ENCODE peak calls at places on chromosomes 3 and 15, in six cellular contexts. T, D, P, E, J and M are unnamed samples.

GRCh38 chr3:108312656-108313055 is 16.3 kb downstream of the HHLA2 start:
- DNase-seq in T (no peak), D (peak; percentile 72), P (no peak), E (no peak), J (no peak), M (no peak)

GRCh38 chr3:30680789-30681188 is 74.4 kb downstream of the TGFBR2 start:
- DNase-seq in T (no peak), D (no peak), P (peak; percentile 40), E (peak; percentile 21), J (no peak), M (no peak)

GRCh38 chr3:185216587-185216918 is 37.3 kb downstream of the EHHADH start:
- DNase-seq in T (no peak), D (peak; percentile 42), P (no peak), E (no peak), J (no peak), M (no peak)

GRCh38 chr3:11434017-11434526 is 161.9 kb downstream of the ATG7 start:
- DNase-seq in T (no peak), D (peak; percentile 90), P (peak; percentile 55), E (peak; percentile 32), J (no peak), M (peak; percentile 39)

GRCh38 chr3:148723591-148723990 is 25.9 kb downstream of the AGTR1 start:
- DNase-seq in T (no peak), D (peak; percentile 71), P (no peak), E (no peak), J (peak; percentile 14), M (no peak)

GRCh38 chr3:46882377-46883015 is 5.0 kb downstream of the PTH1R start:
- DNase-seq in T (no peak), D (peak; percentile 82), P (no peak), E (no peak), J (no peak), M (no peak)

GRCh38 chr15:88658972-88659931 is 20.4 kb downstream of the ISG20 start:
- DNase-seq in T (no peak), D (peak; percentile 55), P (no peak), E (no peak), J (no peak), M (no peak)

GRCh38 chr3:55858302-55858701 is 371.2 kb upstream of the WNT5A start:
- DNase-seq in T (no peak), D (peak; percentile 9), P (no peak), E (no peak), J (no peak), M (no peak)

GRCh38 chr15:78415284-78415683 is 22.7 kb upstream of the IREB2 start:
- DNase-seq in T (no peak), D (peak; percentile 76), P (no peak), E (no peak), J (peak; percentile 47), M (no peak)

GRCh38 chr15:62020576-62021160 is 39.6 kb downstream of the VPS13C start:
- DNase-seq in T (no peak), D (peak; percentile 9), P (no peak), E (no peak), J (no peak), M (no peak)

GRCh38 chr3:149613988-149614387 is 43.8 kb downstream of the WWTR1 start:
- DNase-seq in T (no peak), D (no peak), P (no peak), E (no peak), J (no peak), M (no peak)

GRCh38 chr3:81643721-81644120 is 117.7 kb downstream of the GBE1 start:
- DNase-seq in T (no peak), D (peak; percentile 19), P (no peak), E (no peak), J (no peak), M (no peak)

GRCh38 chr15:98403169-98403568 is 245.2 kb upstream of the IGF1R start:
- DNase-seq in T (no peak), D (no peak), P (no peak), E (no peak), J (no peak), M (no peak)

GRCh38 chr3:105465251-105465853 is 98.6 kb downstream of the ALCAM start:
- DNase-seq in T (no peak), D (no peak), P (no peak), E (no peak), J (no peak), M (no peak)

GRCh38 chr3:172370434-172370833 is 77.8 kb downstream of the GHSR start:
- DNase-seq in T (no peak), D (no peak), P (no peak), E (no peak), J (no peak), M (no peak)

GRCh38 chr15:77581896-77582569 is 50.7 kb downstream of the LINGO1 start:
- DNase-seq in T (no peak), D (no peak), P (no peak), E (no peak), J (no peak), M (no peak)

GRCh38 chr15:98501632-98502031 is 146.7 kb upstream of the IGF1R start:
- DNase-seq in T (no peak), D (no peak), P (no peak), E (no peak), J (no peak), M (no peak)

GRCh38 chr3:142273501-142273900 is 48.1 kb upstream of the GK5 start:
- DNase-seq in T (no peak), D (no peak), P (no peak), E (no peak), J (no peak), M (no peak)

GRCh38 chr3:96467639-96468038 is 346.8 kb upstream of the EPHA6 start:
- DNase-seq in T (no peak), D (no peak), P (no peak), E (no peak), J (no peak), M (no peak)

GRCh38 chr3:178340523-178340922 is 195.7 kb upstream of the KCNMB2 start:
- DNase-seq in T (no peak), D (no peak), P (no peak), E (no peak), J (no peak), M (no peak)

GRCh38 chr15:34271493-34271892 is 46.7 kb downstream of the EMC4 start:
- DNase-seq in T (no peak), D (peak; percentile 63), P (no peak), E (no peak), J (no peak), M (peak; percentile 26)

GRCh38 chr15:100093211-100094126 is 248.3 kb downstream of the ADAMTS17 start:
- DNase-seq in T (no peak), D (no peak), P (no peak), E (no peak), J (no peak), M (no peak)

GRCh38 chr3:14663396-14663795 is 11.5 kb upstream of the C3orf20 start:
- DNase-seq in T (no peak), D (no peak), P (no peak), E (no peak), J (no peak), M (no peak)

GRCh38 chr3:43215684-43216336 is 70.5 kb upstream of the SNRK start:
- DNase-seq in T (no peak), D (no peak), P (no peak), E (no peak), J (peak; percentile 3), M (no peak)

DNA sequence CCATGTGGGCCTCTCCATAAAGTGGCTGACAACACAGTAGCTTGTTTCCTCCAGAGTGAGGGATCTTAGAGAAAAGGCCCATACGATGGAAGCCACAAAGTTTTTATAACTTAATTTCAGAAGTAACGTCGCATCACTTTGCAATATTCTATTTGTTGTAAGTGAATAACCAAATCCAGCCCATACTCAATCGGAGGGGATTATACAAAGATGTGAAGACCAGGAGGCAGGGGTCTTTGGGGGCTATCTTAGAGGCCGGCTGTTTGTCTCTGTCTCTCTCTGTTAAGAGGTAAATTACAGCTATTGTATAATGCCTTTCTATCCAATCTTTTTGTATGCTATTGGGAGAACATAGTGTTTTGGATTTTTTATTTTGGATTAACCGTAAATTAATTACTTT is 9.1 kb downstream of the ARIH1 start:
- DNase-seq in T (no peak), D (no peak), P (no peak), E (no peak), J (no peak), M (no peak)
- H3K4me3 ChIP-seq in T (no peak overlapping the region), D (no peak overlapping the region), P (no peak overlapping the region), E (no peak overlapping the region), J (no peak overlapping the region), M (no peak overlapping the region)

GRCh38 chr15:47888721-47889120 is 171.4 kb downstream of the SEMA6D start:
- DNase-seq in T (no peak), D (no peak), P (no peak), E (no peak), J (no peak), M (no peak)

GRCh38 chr15:47885921-47886320 is 168.6 kb downstream of the SEMA6D start:
- DNase-seq in T (no peak), D (no peak), P (no peak), E (no peak), J (no peak), M (no peak)

DNA sequence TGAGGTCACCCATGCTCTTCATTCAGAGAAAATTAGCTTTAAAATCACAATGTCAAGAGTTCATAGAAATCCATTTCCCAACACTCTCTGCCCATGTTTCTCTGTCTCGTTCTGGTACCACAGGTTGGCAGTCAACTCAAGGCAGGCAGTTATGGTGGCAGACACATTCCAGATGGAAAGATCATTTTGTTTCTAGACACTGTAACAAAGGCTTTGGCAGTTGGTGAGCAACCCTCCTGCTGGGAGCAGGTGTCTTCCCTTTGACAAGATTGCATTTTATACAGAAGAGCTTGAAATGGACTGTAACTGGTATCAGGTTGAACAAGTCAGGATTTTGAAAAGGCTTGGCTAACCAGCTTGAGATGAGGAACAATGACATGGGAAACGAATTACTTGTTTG is 169.9 kb downstream of the SEMA6D start:
- DNase-seq in T (no peak), D (no peak), P (no peak), E (no peak), J (no peak), M (no peak)
- H3K9me3 ChIP-seq in T (no peaks in the 10 kb centered on the region), D (no peaks in the 10 kb centered on the region), P (no peaks in the 10 kb centered on the region), E (no peaks in the 10 kb centered on the region), J (no peaks in the 10 kb centered on the region), M (no peaks in the 10 kb centered on the region)

DNA sequence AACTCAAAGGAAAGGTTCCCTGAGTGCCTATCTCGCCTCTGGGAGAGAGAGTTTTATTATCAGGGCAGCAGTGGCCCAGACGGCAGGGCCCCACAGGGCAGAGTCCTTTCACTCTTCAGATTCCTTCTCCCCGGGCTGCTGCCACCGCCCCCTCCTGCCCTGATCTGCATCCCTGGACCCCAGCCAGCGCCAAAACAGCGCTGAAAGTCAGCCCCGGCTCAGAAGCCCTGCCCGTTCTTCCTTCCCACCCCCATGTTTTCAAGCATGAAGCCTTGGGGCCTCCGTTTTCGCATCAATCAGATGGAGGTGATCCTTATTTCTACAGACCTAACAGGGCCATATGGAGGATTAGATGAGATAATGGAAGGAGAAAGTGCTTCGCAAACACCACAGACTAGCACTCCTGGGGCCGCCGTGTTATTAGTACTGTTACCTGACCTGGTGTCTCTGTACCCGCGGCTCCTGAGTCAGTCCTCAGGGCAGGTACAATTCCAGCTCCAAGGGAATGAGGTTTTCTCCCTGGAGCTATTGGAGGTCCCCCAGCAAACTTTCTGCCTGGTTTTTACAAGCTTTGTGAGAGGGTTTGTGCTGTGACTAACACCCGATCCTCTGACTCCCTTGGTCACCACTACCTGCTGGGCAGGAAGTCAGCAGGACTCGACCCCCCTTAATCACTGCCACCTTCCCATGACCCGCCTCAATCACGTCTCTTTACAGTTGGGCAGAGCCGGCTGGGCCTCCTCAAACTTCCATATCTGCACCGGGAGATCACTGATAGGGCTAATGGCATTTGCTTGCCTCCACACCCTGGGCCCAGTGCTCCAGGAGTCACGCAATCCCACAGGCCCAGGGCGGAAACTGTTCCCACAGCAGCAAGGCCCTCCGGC is 39.5 kb upstream of the TSEN2 start:
- DNase-seq in T (no peak), D (peak; percentile 37), P (no peak), E (peak; percentile 45), J (peak; percentile 32), M (no peak)
- H3K4me3 ChIP-seq in T (no peak overlapping the region), D (no peak overlapping the region), P (no peak overlapping the region), E (no peak overlapping the region), J (no peak overlapping the region), M (no peak overlapping the region)

GRCh38 chr15:27706300-27706699 is 392.8 kb downstream of the OCA2 start:
- DNase-seq in T (no peak), D (no peak), P (no peak), E (no peak), J (no peak), M (no peak)
- H3K9me3 ChIP-seq in T (no peaks in the 10 kb centered on the region), D (peaks cover 10% of the 10 kb centered on the region), P (peaks cover 34% of the 10 kb centered on the region), E (peaks cover 13% of the 10 kb centered on the region), J (peaks cover 10% of the 10 kb centered on the region), M (no peaks in the 10 kb centered on the region)